ENCODE peak calls at places on chromosomes 6 and 20, in five cellular contexts. K, W, X, P and H are unnamed samples.

GRCh38 chr6:44470106-44470446 is 82.6 kb downstream of the CDC5L start:
- DNase-seq in K (no peak), W (no peak), X (no peak), P (no peak), H (no peak)

GRCh38 chr6:147222160-147222838 is 18.1 kb downstream of the STXBP5 start:
- DNase-seq in K (no peak), W (no peak), X (peak; percentile 80), P (no peak), H (no peak)

GRCh38 chr20:31560900-31561598 is 44.0 kb upstream of the ID1 start:
- DNase-seq in K (peak; percentile 94), W (no peak), X (peak; percentile 95), P (no peak), H (no peak)

GRCh38 chr6:16305788-16306187 is 67.4 kb downstream of the GMPR start:
- DNase-seq in K (no peak), W (no peak), X (no peak), P (no peak), H (no peak)

GRCh38 chr6:150567823-150568383 is 31.8 kb upstream of the PLEKHG1 start:
- DNase-seq in K (no peak), W (no peak), X (no peak), P (no peak), H (no peak)

GRCh38 chr20:49602370-49603208 is 34.7 kb upstream of the PTGIS start:
- DNase-seq in K (no peak), W (no peak), X (no peak), P (no peak), H (peak; percentile 15)

GRCh38 chr20:32336918-32337347 is 21.2 kb upstream of the ASXL1 start:
- DNase-seq in K (no peak), W (no peak), X (peak; percentile 69), P (peak; percentile 69), H (no peak)

GRCh38 chr20:1430004-1430451 is 36.6 kb downstream of the NSFL1C start:
- DNase-seq in K (peak; percentile 86), W (no peak), X (peak; percentile 97), P (no peak), H (no peak)

GRCh38 chr6:148964467-148964866 is 217.6 kb downstream of the UST start:
- DNase-seq in K (no peak), W (no peak), X (no peak), P (no peak), H (no peak)

GRCh38 chr6:148364056-148364844 is 21.6 kb downstream of the SASH1 start:
- DNase-seq in K (peak; percentile 78), W (no peak), X (peak; percentile 56), P (no peak), H (no peak)

GRCh38 chr6:138499303-138499991 is at the start of gene NHSL1:
- DNase-seq in K (no peak), W (no peak), X (peak; percentile 6), P (peak; percentile 89), H (no peak)

GRCh38 chr6:40722081-40722480 is 134.9 kb upstream of the LRFN2 start:
- DNase-seq in K (no peak), W (no peak), X (no peak), P (no peak), H (no peak)